ENCODE peak calls at places on chromosomes 7 and 10, in four cellular contexts. One of them, this sample, is unnamed.

GRCh38 chr10:128062837-128063563 is 63.2 kb downstream of the MKI67 start:
- DNase-seq in T follicular helper cell: no peak
- DNase-seq in stomach: no peak
- DNase-seq in psoas muscle: no peak
- DNase-seq in this sample: no peak

GRCh38 chr7:54788664-54789063 is 29.7 kb upstream of the SEC61G start:
- DNase-seq in T follicular helper cell: no peak
- DNase-seq in stomach: no peak
- DNase-seq in psoas muscle: peak
- DNase-seq in this sample: peak

GRCh38 chr10:33325929-33326328 is 8.5 kb downstream of the NRP1 start:
- DNase-seq in T follicular helper cell: no peak
- DNase-seq in stomach: no peak
- DNase-seq in psoas muscle: no peak
- DNase-seq in this sample: no peak

GRCh38 chr7:122140918-122141317 is 3.1 kb downstream of the AASS start:
- DNase-seq in T follicular helper cell: no peak
- DNase-seq in stomach: no peak
- DNase-seq in psoas muscle: no peak
- DNase-seq in this sample: no peak

GRCh38 chr7:85464042-85464651 is 277.3 kb upstream of the SEMA3D start:
- DNase-seq in T follicular helper cell: no peak
- DNase-seq in stomach: no peak
- DNase-seq in psoas muscle: no peak
- DNase-seq in this sample: no peak

GRCh38 chr7:88132725-88133124 is 87.1 kb downstream of the SRI start:
- DNase-seq in T follicular helper cell: no peak
- DNase-seq in stomach: no peak
- DNase-seq in psoas muscle: no peak
- DNase-seq in this sample: no peak

GRCh38 chr7:35802102-35802466 is 1.2 kb downstream of the SEPTIN7 start:
- DNase-seq in T follicular helper cell: no peak
- DNase-seq in stomach: no peak
- DNase-seq in psoas muscle: no peak
- DNase-seq in this sample: no peak

GRCh38 chr7:5679741-5680473 is 101.6 kb downstream of the RNF216 start:
- DNase-seq in T follicular helper cell: no peak
- DNase-seq in stomach: no peak
- DNase-seq in psoas muscle: peak
- DNase-seq in this sample: no peak

GRCh38 chr7:151454932-151455530 is 15.1 kb upstream of the CRYGN start:
- DNase-seq in T follicular helper cell: no peak
- DNase-seq in stomach: no peak
- DNase-seq in psoas muscle: no peak
- DNase-seq in this sample: no peak

GRCh38 chr10:14397069-14397468 is 66.3 kb upstream of the FRMD4A start:
- DNase-seq in T follicular helper cell: no peak
- DNase-seq in stomach: no peak
- DNase-seq in psoas muscle: peak
- DNase-seq in this sample: peak

GRCh38 chr10:62851449-62851848 is 35.3 kb upstream of the EGR2 start:
- DNase-seq in T follicular helper cell: no peak
- DNase-seq in stomach: no peak
- DNase-seq in psoas muscle: no peak
- DNase-seq in this sample: no peak

GRCh38 chr10:27744478-27745379 is 890 bp downstream of the MKX start:
- DNase-seq in T follicular helper cell: no peak
- DNase-seq in stomach: peak
- DNase-seq in psoas muscle: peak
- DNase-seq in this sample: no peak

GRCh38 chr10:12130237-12130872 is 878 bp downstream of the SEC61A2 start:
- DNase-seq in T follicular helper cell: peak
- DNase-seq in stomach: no peak
- DNase-seq in psoas muscle: no peak
- DNase-seq in this sample: peak

GRCh38 chr7:2689951-2690705 is 2.1 kb downstream of the AMZ1 start:
- DNase-seq in T follicular helper cell: no peak
- DNase-seq in stomach: no peak
- DNase-seq in psoas muscle: no peak
- DNase-seq in this sample: no peak

GRCh38 chr10:3935141-3935540 is 150.1 kb upstream of the KLF6 start:
- DNase-seq in T follicular helper cell: peak
- DNase-seq in stomach: no peak
- DNase-seq in psoas muscle: peak
- DNase-seq in this sample: peak

GRCh38 chr10:85491652-85492051 is 874.9 kb downstream of the GRID1 start:
- DNase-seq in T follicular helper cell: no peak
- DNase-seq in stomach: no peak
- DNase-seq in psoas muscle: no peak
- DNase-seq in this sample: no peak